ENCODE peak calls at places on chromosomes 4 and X, in eight cellular contexts. R, G, N, F, A, P, L and Z are unnamed samples.

GRCh38 chrX:47146121-47146935 is 1.3 kb downstream of the RBM10 start:
- ATAC-seq in R (no peak), G (no peak), N (no peak), F (no peak), A (no peak), P (no peak), L (no peak), Z (no peak)

GRCh38 chrX:19805054-19805690 is 82.2 kb downstream of the SH3KBP1 start:
- ATAC-seq in R (no peak), G (no peak), N (peak), F (peak), A (peak), P (peak), L (no peak), Z (no peak)

GRCh38 chr4:86014599-86014998 is 345.3 kb downstream of the MAPK10 start:
- ATAC-seq in R (peak), G (no peak), N (no peak), F (no peak), A (no peak), P (no peak), L (peak), Z (no peak)

GRCh38 chrX:71214152-71214551 is 8.9 kb upstream of the GJB1 start:
- ATAC-seq in R (no peak), G (no peak), N (no peak), F (no peak), A (no peak), P (no peak), L (no peak), Z (no peak)

GRCh38 chr4:112378858-112379257 is 81.7 kb downstream of the ALPK1 start:
- ATAC-seq in R (peak), G (no peak), N (no peak), F (no peak), A (no peak), P (no peak), L (peak), Z (no peak)

GRCh38 chrX:21933077-21933476 is 7.4 kb upstream of the SMS start:
- ATAC-seq in R (peak), G (no peak), N (no peak), F (no peak), A (no peak), P (no peak), L (no peak), Z (no peak)

GRCh38 chr4:2095236-2096072 is 36.3 kb downstream of the NAT8L start:
- ATAC-seq in R (no peak), G (no peak), N (no peak), F (no peak), A (no peak), P (peak), L (no peak), Z (no peak)

GRCh38 chr4:142282870-142283431 is 563.1 kb downstream of the INPP4B start:
- ATAC-seq in R (no peak), G (no peak), N (no peak), F (no peak), A (no peak), P (no peak), L (peak), Z (no peak)

GRCh38 chr4:28508649-28509048 is 1648.0 kb downstream of the STIM2 start:
- ATAC-seq in R (no peak), G (no peak), N (no peak), F (no peak), A (no peak), P (no peak), L (peak), Z (no peak)

GRCh38 chr4:23822181-23822580 is 67.7 kb downstream of the PPARGC1A start:
- ATAC-seq in R (no peak), G (no peak), N (no peak), F (no peak), A (no peak), P (no peak), L (no peak), Z (no peak)

GRCh38 chr4:38442073-38442788 is 221.8 kb upstream of the KLF3 start:
- ATAC-seq in R (no peak), G (no peak), N (no peak), F (no peak), A (no peak), P (no peak), L (no peak), Z (no peak)

GRCh38 chr4:69881173-69881773 is 21.3 kb upstream of the SULT1E1 start:
- ATAC-seq in R (peak), G (peak), N (no peak), F (peak), A (peak), P (no peak), L (peak), Z (no peak)

GRCh38 chrX:71244359-71245128 is 9.4 kb downstream of the ZMYM3 start:
- ATAC-seq in R (no peak), G (no peak), N (no peak), F (no peak), A (no peak), P (no peak), L (no peak), Z (no peak)

GRCh38 chrX:103789004-103789403 is 12.4 kb downstream of the PLP1 start:
- ATAC-seq in R (no peak), G (no peak), N (no peak), F (no peak), A (no peak), P (no peak), L (peak), Z (no peak)

GRCh38 chrX:115970718-115971117 is 199.8 kb upstream of the AGTR2 start:
- ATAC-seq in R (no peak), G (no peak), N (no peak), F (no peak), A (no peak), P (no peak), L (no peak), Z (no peak)

GRCh38 chrX:110004210-110004609 is 1.3 kb downstream of the TMEM164 start:
- ATAC-seq in R (peak), G (no peak), N (no peak), F (no peak), A (no peak), P (no peak), L (no peak), Z (no peak)

GRCh38 chr4:173934933-173935620 is 348.4 kb downstream of the FBXO8 start:
- ATAC-seq in R (no peak), G (no peak), N (no peak), F (no peak), A (no peak), P (no peak), L (no peak), Z (no peak)

GRCh38 chr4:1365271-1366178 is 18.5 kb downstream of the UVSSA start:
- ATAC-seq in R (peak), G (no peak), N (no peak), F (no peak), A (no peak), P (no peak), L (no peak), Z (no peak)

GRCh38 chr4:128863314-128864075 is 54.0 kb downstream of the JADE1 start:
- ATAC-seq in R (peak), G (peak), N (peak), F (no peak), A (no peak), P (no peak), L (peak), Z (peak)

GRCh38 chr4:113616443-113616842 is 145.1 kb downstream of the CAMK2D start:
- ATAC-seq in R (no peak), G (no peak), N (peak), F (no peak), A (no peak), P (no peak), L (peak), Z (no peak)

GRCh38 chr4:107950746-107951540 is 19.6 kb downstream of the CYP2U1 start:
- ATAC-seq in R (no peak), G (no peak), N (no peak), F (no peak), A (no peak), P (no peak), L (no peak), Z (no peak)

GRCh38 chr4:5399790-5400421 is 308.5 kb downstream of the EVC2 start:
- ATAC-seq in R (peak), G (no peak), N (no peak), F (no peak), A (no peak), P (no peak), L (peak), Z (no peak)

GRCh38 chr4:186954506-186954905 is 230.8 kb upstream of the FAT1 start:
- ATAC-seq in R (no peak), G (peak), N (no peak), F (no peak), A (no peak), P (no peak), L (no peak), Z (no peak)

GRCh38 chrX:150587585-150588503 is 19.4 kb downstream of the MTM1 start:
- ATAC-seq in R (no peak), G (no peak), N (no peak), F (peak), A (no peak), P (no peak), L (peak), Z (no peak)

GRCh38 chrX:24264383-24264782 is 49.5 kb downstream of the SUPT20HL2 start:
- ATAC-seq in R (no peak), G (no peak), N (no peak), F (no peak), A (no peak), P (no peak), L (no peak), Z (no peak)

GRCh38 chrX:74521961-74522833 is 92.2 kb downstream of the RLIM start:
- ATAC-seq in R (no peak), G (peak), N (no peak), F (no peak), A (no peak), P (no peak), L (no peak), Z (peak)

GRCh38 chrX:426881-427280 is 40.2 kb upstream of the PPP2R3B start:
- ATAC-seq in R (no peak), G (no peak), N (no peak), F (no peak), A (no peak), P (no peak), L (no peak), Z (no peak)

GRCh38 chr4:71411976-71412375 is 73.2 kb downstream of the SLC4A4 start:
- ATAC-seq in R (no peak), G (no peak), N (no peak), F (no peak), A (no peak), P (no peak), L (no peak), Z (no peak)

GRCh38 chrX:39063702-39064101 is 262.4 kb downstream of the MID1IP1 start:
- ATAC-seq in R (no peak), G (no peak), N (no peak), F (no peak), A (no peak), P (no peak), L (no peak), Z (no peak)

GRCh38 chrX:131572372-131573014 is 28.6 kb downstream of the OR13H1 start:
- ATAC-seq in R (no peak), G (no peak), N (no peak), F (no peak), A (no peak), P (no peak), L (no peak), Z (no peak)

GRCh38 chr4:167034983-167035382 is 199.3 kb downstream of the SPOCK3 start:
- ATAC-seq in R (no peak), G (no peak), N (no peak), F (no peak), A (no peak), P (no peak), L (no peak), Z (no peak)

GRCh38 chr4:131540256-131540655 is 1608.8 kb upstream of the PCDH10 start:
- ATAC-seq in R (peak), G (no peak), N (no peak), F (no peak), A (no peak), P (no peak), L (no peak), Z (no peak)

GRCh38 chr4:155582971-155583437 is 83.6 kb upstream of the GUCY1A1 start:
- ATAC-seq in R (no peak), G (no peak), N (peak), F (peak), A (peak), P (no peak), L (peak), Z (peak)